ENCODE peak calls at places on chromosomes 16 and 17, in five cellular contexts. One of them, this sample, is unnamed.

GRCh38 chr16:66832661-66833305 is 2.0 kb upstream of the NAE1 start:
- DNase-seq in stimulated activated CD8-positive, alpha-beta memory T cell treated with anti-CD3 and anti-CD28 coated beads, Interleukin-12 subunit alpha, Interleukin-12 subunit beta, amount 100 ng/mL, for 4 hours: no peak
- DNase-seq in ascending aorta: no peak
- DNase-seq in dorsolateral prefrontal cortex: no peak
- DNase-seq in T-helper 17 cell: no peak
- DNase-seq in this sample: no peak

GRCh38 chr17:42276609-42277341 is 584 bp upstream of the STAT5B start:
- DNase-seq in stimulated activated CD8-positive, alpha-beta memory T cell treated with anti-CD3 and anti-CD28 coated beads, Interleukin-12 subunit alpha, Interleukin-12 subunit beta, amount 100 ng/mL, for 4 hours: no peak
- DNase-seq in ascending aorta: no peak
- DNase-seq in T-helper 17 cell: peak
- DNase-seq in dorsolateral prefrontal cortex: no peak
- DNase-seq in this sample: peak

GRCh38 chr17:1087381-1088241 is 90.7 kb downstream of the TIMM22 start:
- DNase-seq in T-helper 17 cell: no peak
- DNase-seq in ascending aorta: peak
- DNase-seq in stimulated activated CD8-positive, alpha-beta memory T cell treated with anti-CD3 and anti-CD28 coated beads, Interleukin-12 subunit alpha, Interleukin-12 subunit beta, amount 100 ng/mL, for 4 hours: no peak
- DNase-seq in dorsolateral prefrontal cortex: peak
- DNase-seq in this sample: peak

GRCh38 chr17:73083432-73083831 is 9.1 kb downstream of the SLC39A11 start:
- DNase-seq in ascending aorta: no peak
- DNase-seq in T-helper 17 cell: no peak
- DNase-seq in stimulated activated CD8-positive, alpha-beta memory T cell treated with anti-CD3 and anti-CD28 coated beads, Interleukin-12 subunit alpha, Interleukin-12 subunit beta, amount 100 ng/mL, for 4 hours: no peak
- DNase-seq in dorsolateral prefrontal cortex: no peak
- DNase-seq in this sample: no peak

GRCh38 chr17:78172284-78173024 is 4.1 kb downstream of the SYNGR2 start:
- DNase-seq in dorsolateral prefrontal cortex: no peak
- DNase-seq in T-helper 17 cell: no peak
- DNase-seq in stimulated activated CD8-positive, alpha-beta memory T cell treated with anti-CD3 and anti-CD28 coated beads, Interleukin-12 subunit alpha, Interleukin-12 subunit beta, amount 100 ng/mL, for 4 hours: no peak
- DNase-seq in ascending aorta: no peak
- DNase-seq in this sample: peak

GRCh38 chr16:56343661-56344517 is 81.5 kb downstream of the AMFR start:
- DNase-seq in stimulated activated CD8-positive, alpha-beta memory T cell treated with anti-CD3 and anti-CD28 coated beads, Interleukin-12 subunit alpha, Interleukin-12 subunit beta, amount 100 ng/mL, for 4 hours: no peak
- DNase-seq in dorsolateral prefrontal cortex: no peak
- DNase-seq in ascending aorta: no peak
- DNase-seq in T-helper 17 cell: no peak
- DNase-seq in this sample: no peak

GRCh38 chr16:87499189-87499486 is 6.3 kb upstream of the ZCCHC14 start:
- DNase-seq in dorsolateral prefrontal cortex: no peak
- DNase-seq in ascending aorta: no peak
- DNase-seq in T-helper 17 cell: no peak
- DNase-seq in stimulated activated CD8-positive, alpha-beta memory T cell treated with anti-CD3 and anti-CD28 coated beads, Interleukin-12 subunit alpha, Interleukin-12 subunit beta, amount 100 ng/mL, for 4 hours: no peak
- DNase-seq in this sample: no peak

GRCh38 chr17:82753201-82753464 is 1.3 kb downstream of the TBCD start:
- DNase-seq in T-helper 17 cell: no peak
- DNase-seq in ascending aorta: no peak
- DNase-seq in dorsolateral prefrontal cortex: no peak
- DNase-seq in stimulated activated CD8-positive, alpha-beta memory T cell treated with anti-CD3 and anti-CD28 coated beads, Interleukin-12 subunit alpha, Interleukin-12 subunit beta, amount 100 ng/mL, for 4 hours: no peak
- DNase-seq in this sample: peak

GRCh38 chr16:82544378-82544777 is 82.4 kb upstream of the CDH13 start:
- DNase-seq in ascending aorta: no peak
- DNase-seq in T-helper 17 cell: no peak
- DNase-seq in dorsolateral prefrontal cortex: no peak
- DNase-seq in stimulated activated CD8-positive, alpha-beta memory T cell treated with anti-CD3 and anti-CD28 coated beads, Interleukin-12 subunit alpha, Interleukin-12 subunit beta, amount 100 ng/mL, for 4 hours: no peak
- DNase-seq in this sample: no peak

GRCh38 chr16:50741225-50741807 is 570 bp upstream of the CYLD start:
- DNase-seq in stimulated activated CD8-positive, alpha-beta memory T cell treated with anti-CD3 and anti-CD28 coated beads, Interleukin-12 subunit alpha, Interleukin-12 subunit beta, amount 100 ng/mL, for 4 hours: no peak
- DNase-seq in dorsolateral prefrontal cortex: peak
- DNase-seq in T-helper 17 cell: no peak
- DNase-seq in ascending aorta: no peak
- DNase-seq in this sample: no peak

GRCh38 chr17:61970030-61970429 is 42.2 kb upstream of the INTS2 start:
- DNase-seq in stimulated activated CD8-positive, alpha-beta memory T cell treated with anti-CD3 and anti-CD28 coated beads, Interleukin-12 subunit alpha, Interleukin-12 subunit beta, amount 100 ng/mL, for 4 hours: no peak
- DNase-seq in T-helper 17 cell: no peak
- DNase-seq in ascending aorta: no peak
- DNase-seq in dorsolateral prefrontal cortex: no peak
- DNase-seq in this sample: no peak